ENCODE peak calls at places on chromosomes 11 and 22, in five cellular contexts. One of them, this sample, is unnamed.

GRCh38 chr11:48063424-48063978 is 83.1 kb downstream of the PTPRJ start:
- DNase-seq in T-helper 2 cell: no peak
- DNase-seq in LHCN-M2: peak
- DNase-seq in HTR-8/SVneo: peak
- DNase-seq in IMR-90: peak
- DNase-seq in this sample: peak

GRCh38 chr22:31492151-31492550 is 2.5 kb upstream of the EIF4ENIF1 start:
- DNase-seq in HTR-8/SVneo: no peak
- DNase-seq in LHCN-M2: no peak
- DNase-seq in IMR-90: no peak
- DNase-seq in T-helper 2 cell: no peak
- DNase-seq in this sample: no peak

GRCh38 chr22:35313311-35314121 is 13.8 kb downstream of the TOM1 start:
- DNase-seq in IMR-90: peak
- DNase-seq in LHCN-M2: peak
- DNase-seq in T-helper 2 cell: no peak
- DNase-seq in HTR-8/SVneo: peak
- DNase-seq in this sample: peak

GRCh38 chr11:35721576-35722341 is 59.2 kb downstream of the TRIM44 start:
- DNase-seq in HTR-8/SVneo: no peak
- DNase-seq in T-helper 2 cell: no peak
- DNase-seq in LHCN-M2: no peak
- DNase-seq in IMR-90: peak
- DNase-seq in this sample: peak

GRCh38 chr11:3939211-3939610 is 83.7 kb downstream of the STIM1 start:
- DNase-seq in T-helper 2 cell: no peak
- DNase-seq in IMR-90: peak
- DNase-seq in LHCN-M2: peak
- DNase-seq in HTR-8/SVneo: no peak
- DNase-seq in this sample: peak

GRCh38 chr11:83569134-83569805 is 283.1 kb upstream of the CCDC90B start:
- DNase-seq in HTR-8/SVneo: no peak
- DNase-seq in T-helper 2 cell: no peak
- DNase-seq in LHCN-M2: no peak
- DNase-seq in IMR-90: no peak
- DNase-seq in this sample: no peak

GRCh38 chr22:47202819-47203553 is 440.5 kb downstream of the TBC1D22A start:
- DNase-seq in HTR-8/SVneo: no peak
- DNase-seq in IMR-90: no peak
- DNase-seq in LHCN-M2: no peak
- DNase-seq in T-helper 2 cell: no peak
- DNase-seq in this sample: no peak

GRCh38 chr22:23398701-23399366 is 181.3 kb downstream of the IGLL1 start:
- DNase-seq in HTR-8/SVneo: no peak
- DNase-seq in IMR-90: no peak
- DNase-seq in T-helper 2 cell: no peak
- DNase-seq in LHCN-M2: no peak
- DNase-seq in this sample: no peak

GRCh38 chr11:63813035-63813562 is at the start of gene SPINDOC:
- DNase-seq in IMR-90: peak
- DNase-seq in T-helper 2 cell: peak
- DNase-seq in LHCN-M2: peak
- DNase-seq in HTR-8/SVneo: peak
- DNase-seq in this sample: peak

GRCh38 chr11:132987936-132988335 is 544.4 kb downstream of the OPCML start:
- DNase-seq in LHCN-M2: peak
- DNase-seq in IMR-90: no peak
- DNase-seq in HTR-8/SVneo: peak
- DNase-seq in T-helper 2 cell: no peak
- DNase-seq in this sample: peak

GRCh38 chr11:28738549-28738948 is 630.4 kb downstream of the METTL15 start:
- DNase-seq in LHCN-M2: no peak
- DNase-seq in T-helper 2 cell: no peak
- DNase-seq in HTR-8/SVneo: no peak
- DNase-seq in IMR-90: peak
- DNase-seq in this sample: peak

GRCh38 chr11:119320593-119321524 is 3.9 kb upstream of the MCAM start:
- DNase-seq in T-helper 2 cell: no peak
- DNase-seq in LHCN-M2: no peak
- DNase-seq in IMR-90: peak
- DNase-seq in HTR-8/SVneo: no peak
- DNase-seq in this sample: peak

GRCh38 chr22:24445481-24446290 is 18.3 kb downstream of the ADORA2A start:
- DNase-seq in IMR-90: no peak
- DNase-seq in T-helper 2 cell: no peak
- DNase-seq in LHCN-M2: no peak
- DNase-seq in HTR-8/SVneo: no peak
- DNase-seq in this sample: peak

GRCh38 chr11:93476796-93477195 is 66.4 kb downstream of the SMCO4 start:
- DNase-seq in T-helper 2 cell: no peak
- DNase-seq in HTR-8/SVneo: no peak
- DNase-seq in LHCN-M2: peak
- DNase-seq in IMR-90: peak
- DNase-seq in this sample: peak

GRCh38 chr22:24175160-24175808 is 6.0 kb upstream of the SUSD2 start:
- DNase-seq in T-helper 2 cell: no peak
- DNase-seq in IMR-90: peak
- DNase-seq in HTR-8/SVneo: peak
- DNase-seq in LHCN-M2: peak
- DNase-seq in this sample: peak

GRCh38 chr11:14973621-14974020 is 1.5 kb upstream of the CALCA start:
- DNase-seq in LHCN-M2: no peak
- DNase-seq in T-helper 2 cell: no peak
- DNase-seq in IMR-90: peak
- DNase-seq in HTR-8/SVneo: no peak
- DNase-seq in this sample: peak

GRCh38 chr22:46093796-46094195 is 56.5 kb upstream of the PPARA start:
- DNase-seq in IMR-90: no peak
- DNase-seq in LHCN-M2: no peak
- DNase-seq in HTR-8/SVneo: no peak
- DNase-seq in T-helper 2 cell: no peak
- DNase-seq in this sample: no peak